ENCODE peak calls at places on chromosomes 16 and 17, in four cellular contexts. L, U, O and K are unnamed samples.

GRCh38 chr16:88427376-88427775 is 25.7 kb upstream of the ZFPM1 start:
- DNase-seq in O (no peak), L (no peak), U (no peak), K (no peak)

GRCh38 chr17:80720624-80721577 is 176.3 kb downstream of the RPTOR start:
- DNase-seq in L (no peak), O (no peak), U (no peak), K (no peak)

GRCh38 chr16:82016268-82016667 is 5.0 kb upstream of the SDR42E1 start:
- DNase-seq in O (peak), L (no peak), U (no peak), K (no peak)

GRCh38 chr16:66309-67182 is 5.9 kb downstream of the RHBDF1 start:
- DNase-seq in O (no peak), U (no peak), L (no peak), K (no peak)

GRCh38 chr16:20781697-20782096 is 17.9 kb downstream of the ACSM3 start:
- DNase-seq in L (peak), U (no peak), O (no peak), K (no peak)

GRCh38 chr17:8248751-8249607 is at the start of gene PFAS:
- DNase-seq in L (peak), U (peak), O (peak), K (peak)

GRCh38 chr16:70778901-70779309 is 22.1 kb downstream of the VAC14 start:
- DNase-seq in O (no peak), L (no peak), U (no peak), K (no peak)

GRCh38 chr17:75588546-75589016 is 981 bp downstream of the MYO15B start:
- DNase-seq in O (no peak), U (no peak), L (no peak), K (no peak)

GRCh38 chr16:87129771-87130170 is 187.4 kb downstream of the C16orf95 start:
- DNase-seq in U (no peak), O (no peak), L (no peak), K (no peak)

GRCh38 chr17:21161498-21162393 is 35.0 kb downstream of the DHRS7B start:
- DNase-seq in L (no peak), U (no peak), O (no peak), K (no peak)

GRCh38 chr17:40530988-40531971 is 29.9 kb upstream of the TNS4 start:
- DNase-seq in U (peak), L (no peak), O (no peak), K (no peak)

GRCh38 chr17:59219992-59220327 is 351 bp upstream of the GDPD1 start:
- DNase-seq in U (no peak), L (no peak), O (no peak), K (no peak)

GRCh38 chr17:80605326-80606066 is 60.9 kb downstream of the RPTOR start:
- DNase-seq in U (peak), L (peak), O (no peak), K (peak)

GRCh38 chr17:72117748-72118587 is 2.9 kb upstream of the SOX9 start:
- DNase-seq in O (no peak), U (no peak), L (no peak), K (no peak)

GRCh38 chr16:86751081-86752030 is 173.0 kb downstream of the FOXL1 start:
- DNase-seq in U (no peak), L (no peak), O (no peak), K (no peak)

GRCh38 chr17:77836557-77837041 is 121.9 kb upstream of the TNRC6C start:
- DNase-seq in L (no peak), U (no peak), O (no peak), K (no peak)

GRCh38 chr17:11559601-11560000 is 38.7 kb upstream of the DNAH9 start:
- DNase-seq in L (no peak), U (no peak), O (no peak), K (no peak)

GRCh38 chr16:10927497-10928112 is 14.7 kb downstream of the DEXI start:
- DNase-seq in L (no peak), O (no peak), U (no peak), K (no peak)

GRCh38 chr17:29124931-29125270 is 55.3 kb downstream of the MYO18A start:
- DNase-seq in O (peak), U (no peak), L (no peak), K (no peak)

GRCh38 chr17:54172654-54173316 is 350.1 kb downstream of the KIF2B start:
- DNase-seq in U (no peak), O (no peak), L (peak), K (no peak)

GRCh38 chr17:80308672-80309517 is 48.2 kb downstream of the RNF213 start:
- DNase-seq in L (no peak), O (no peak), U (no peak), K (no peak)

GRCh38 chr17:42779304-42779941 is 987 bp upstream of the WNK4 start:
- DNase-seq in U (no peak), L (no peak), O (no peak), K (no peak)

GRCh38 chr16:8941718-8942344 is 21.9 kb downstream of the USP7 start:
- DNase-seq in L (no peak), O (no peak), U (no peak), K (no peak)

GRCh38 chr17:58391302-58391984 is 25.9 kb downstream of the RNF43 start:
- DNase-seq in L (no peak), O (peak), U (no peak), K (no peak)

GRCh38 chr16:65075877-65076276 is 46.0 kb downstream of the CDH11 start:
- DNase-seq in U (no peak), L (no peak), O (no peak), K (no peak)

GRCh38 chr16:81446318-81447275 is 2.0 kb downstream of the CMIP start:
- DNase-seq in U (no peak), O (no peak), L (peak), K (peak)

GRCh38 chr17:72590382-72590781 is 469.6 kb downstream of the SOX9 start:
- DNase-seq in L (no peak), U (no peak), O (no peak), K (no peak)

GRCh38 chr16:15650698-15651161 is 685 bp downstream of the NDE1 start:
- DNase-seq in O (peak), U (no peak), L (peak), K (peak)

GRCh38 chr16:9192746-9193145 is 101.3 kb downstream of the HAPSTR1 start:
- DNase-seq in O (no peak), L (no peak), U (no peak), K (no peak)

GRCh38 chr17:41645371-41646063 is 21.1 kb upstream of the KRT17 start:
- DNase-seq in L (peak), U (no peak), O (peak), K (no peak)

GRCh38 chr16:30142672-30143346 is 19.8 kb upstream of the MAPK3 start:
- DNase-seq in U (peak), L (peak), O (no peak), K (no peak)
- TF ChIP-seq SPI1 in U (no peak), L (no peak), O (no peak), K (no peak)

GRCh38 chr17:69141802-69142472 is at the start of gene ABCA6:
- DNase-seq in O (no peak), U (no peak), L (no peak), K (no peak)
- TF ChIP-seq SPI1 in O (no peak), U (no peak), L (no peak), K (no peak)

GRCh38 chr17:50938821-50939541 is 72.8 kb upstream of the TOB1 start:
- DNase-seq in U (no peak), O (no peak), L (no peak), K (no peak)
- TF ChIP-seq SPI1 in U (no peak), O (no peak), L (no peak), K (no peak)

DNA sequence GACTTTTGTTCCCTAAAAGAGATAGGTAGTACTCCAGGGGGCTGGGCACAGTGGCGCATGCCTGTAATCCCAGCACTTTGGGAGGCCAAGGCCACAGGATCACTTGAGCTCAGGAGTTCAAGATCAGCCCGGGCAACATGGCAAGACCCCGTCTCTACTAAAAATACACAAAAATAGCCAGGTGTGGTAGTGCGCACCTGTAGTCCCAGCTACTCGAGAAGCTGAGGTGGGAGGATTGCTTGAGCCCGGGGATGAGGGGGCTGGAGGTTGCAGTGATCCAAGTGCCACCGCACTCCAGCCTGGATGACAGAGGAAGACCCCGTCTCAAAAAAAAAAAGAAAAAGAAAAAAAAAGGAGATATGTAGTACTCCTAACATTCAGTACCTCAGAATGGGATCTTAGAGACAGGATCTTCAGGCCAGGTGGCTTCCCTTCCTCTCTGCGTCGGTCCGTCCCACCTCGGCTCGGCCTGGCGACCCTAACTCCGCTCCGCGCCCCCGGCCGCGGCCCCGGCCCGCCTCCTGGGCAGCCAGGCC is 89.6 kb downstream of the CDC27 start:
- DNase-seq in L (no peak), O (no peak), U (no peak), K (no peak)
- TF ChIP-seq SPI1 in L (no peak), O (no peak), U (no peak), K (no peak)

DNA sequence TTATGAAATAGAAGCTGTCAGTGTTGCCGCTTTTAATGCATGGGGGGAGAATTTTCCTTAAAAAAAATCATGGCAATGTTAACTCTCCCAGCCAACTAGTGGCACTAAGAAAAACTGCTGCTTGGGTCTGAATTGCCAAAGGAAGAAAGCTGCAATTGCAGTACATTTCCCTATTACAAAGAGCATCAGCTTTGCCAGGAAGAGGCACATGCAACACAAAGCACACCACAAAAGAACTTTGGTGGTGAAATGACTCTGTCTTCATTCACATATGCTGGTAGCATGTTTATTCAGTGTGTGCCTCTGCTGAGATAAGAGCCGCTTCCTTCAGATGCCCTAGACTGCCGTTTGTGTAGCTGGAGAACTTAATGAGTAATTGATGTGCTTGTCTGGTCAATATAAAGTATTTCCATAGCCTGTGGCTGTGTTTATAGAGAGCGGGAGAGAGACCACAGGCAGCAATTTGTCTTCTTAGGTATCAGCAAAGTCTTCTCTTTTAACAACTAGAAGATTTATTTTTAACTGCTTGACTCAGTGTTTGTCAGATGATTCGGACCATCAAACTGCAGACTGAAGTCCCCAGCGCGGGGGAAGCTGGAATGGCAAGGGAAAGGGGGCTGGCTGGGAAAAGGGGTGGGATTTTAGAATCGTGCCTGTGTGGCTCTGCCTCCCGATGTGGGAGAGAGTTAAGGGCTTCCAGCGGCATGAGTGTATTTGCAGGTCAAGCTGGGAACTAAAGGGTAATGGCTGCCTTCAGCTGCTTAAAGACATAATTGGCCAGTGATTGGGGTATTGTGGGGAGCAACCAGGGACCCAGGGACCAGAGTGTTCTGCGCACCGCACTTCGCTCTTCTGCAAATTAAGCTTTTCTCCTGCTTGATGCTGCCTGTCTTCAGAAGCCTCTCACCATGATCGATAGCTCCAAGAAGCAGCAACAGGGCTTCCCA is 115.2 kb downstream of the MRTFB start:
- DNase-seq in L (no peak), O (no peak), U (no peak), K (no peak)
- TF ChIP-seq SPI1 in L (no peak), O (no peak), U (no peak), K (no peak)

DNA sequence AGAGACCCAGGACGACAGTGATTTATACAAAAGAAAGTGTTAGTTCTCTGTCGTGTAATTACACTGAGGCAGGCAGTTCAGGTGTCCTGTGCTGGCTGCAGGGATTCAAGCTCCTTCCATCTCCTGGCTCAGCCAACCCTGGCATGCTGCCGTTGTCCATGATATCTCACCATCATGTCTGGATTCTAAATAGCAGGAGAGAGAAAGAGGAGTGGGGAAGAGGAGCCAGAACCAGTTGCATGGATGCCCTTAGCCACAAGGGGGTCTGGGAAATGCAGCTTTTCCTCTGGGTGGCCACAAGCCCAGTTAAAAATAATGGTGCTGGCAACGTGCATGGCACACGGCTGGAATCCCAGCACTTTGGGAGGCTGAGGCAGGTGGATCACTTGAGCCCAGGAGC is 9.7 kb downstream of the C16orf54 start:
- DNase-seq in L (no peak), O (peak), U (no peak), K (no peak)
- TF ChIP-seq SPI1 in L (no peak), O (no peak), U (no peak), K (no peak)

GRCh38 chr16:66272461-66272860 is 94.0 kb upstream of the CDH5 start:
- DNase-seq in L (no peak), O (no peak), U (no peak), K (no peak)

GRCh38 chr16:66273036-66273435 is 93.5 kb upstream of the CDH5 start:
- DNase-seq in U (no peak), O (no peak), L (no peak), K (no peak)

GRCh38 chr16:66275795-66276428 is 90.6 kb upstream of the CDH5 start:
- DNase-seq in O (peak), L (peak), U (no peak), K (no peak)

GRCh38 chr16:66274335-66275110 is 92.0 kb upstream of the CDH5 start:
- DNase-seq in O (no peak), U (no peak), L (no peak), K (no peak)

GRCh38 chr16:66273644-66274334 is 92.7 kb upstream of the CDH5 start:
- DNase-seq in L (no peak), U (no peak), O (no peak), K (no peak)
- TF ChIP-seq SPI1 in L (no peak), U (no peak), O (no peak), K (no peak)